ENCODE peak calls at places on chromosomes 4 and X, in seven cellular contexts. One of them, this sample, is unnamed.
A peak's percentile ranks its signal among the peaks of the same experiment; 100 is the strongest.

GRCh38 chr4:769511-769910 is 56.4 kb downstream of the CPLX1 start:
- DNase-seq in tibial artery: no peak
- DNase-seq in IMR-90: no peak
- DNase-seq in AG04450: no peak
- DNase-seq in H9: no peak
- DNase-seq in BE2C: no peak
- DNase-seq in pancreas: peak; percentile 44
- DNase-seq in this sample: no peak

GRCh38 chrX:110914281-110914680 is 118.7 kb upstream of the CHRDL1 start:
- DNase-seq in H9: no peak
- DNase-seq in BE2C: no peak
- DNase-seq in AG04450: no peak
- DNase-seq in IMR-90: no peak
- DNase-seq in pancreas: no peak
- DNase-seq in tibial artery: no peak
- DNase-seq in this sample: no peak

GRCh38 chr4:151689211-151689991 is 71.4 kb downstream of the GATB start:
- DNase-seq in BE2C: no peak
- DNase-seq in IMR-90: no peak
- DNase-seq in pancreas: no peak
- DNase-seq in tibial artery: no peak
- DNase-seq in H9: no peak
- DNase-seq in AG04450: no peak
- DNase-seq in this sample: no peak

GRCh38 chr4:79201976-79202375 is 123.9 kb downstream of the NAA11 start:
- DNase-seq in H9: no peak
- DNase-seq in AG04450: no peak
- DNase-seq in pancreas: no peak
- DNase-seq in tibial artery: no peak
- DNase-seq in IMR-90: no peak
- DNase-seq in BE2C: no peak
- DNase-seq in this sample: no peak

GRCh38 chrX:111868726-111869638 is 7.0 kb upstream of the TRPC5OS start:
- DNase-seq in tibial artery: no peak
- DNase-seq in IMR-90: peak; percentile 13
- DNase-seq in pancreas: no peak
- DNase-seq in H9: no peak
- DNase-seq in AG04450: no peak
- DNase-seq in BE2C: no peak
- DNase-seq in this sample: no peak

GRCh38 chr4:56976878-56977320 is 507 bp downstream of the NOA1 start:
- DNase-seq in IMR-90: no peak
- DNase-seq in tibial artery: peak; percentile 72
- DNase-seq in AG04450: no peak
- DNase-seq in BE2C: peak; percentile 48
- DNase-seq in pancreas: peak; percentile 85
- DNase-seq in H9: peak; percentile 73
- DNase-seq in this sample: peak; percentile 48

GRCh38 chrX:101078716-101079115 is at the start of gene TMEM35A:
- DNase-seq in pancreas: no peak
- DNase-seq in tibial artery: no peak
- DNase-seq in IMR-90: peak; percentile 51
- DNase-seq in BE2C: no peak
- DNase-seq in AG04450: peak; percentile 7
- DNase-seq in H9: peak; percentile 46
- DNase-seq in this sample: no peak

GRCh38 chr4:22090655-22091350 is 142.2 kb upstream of the KCNIP4 start:
- DNase-seq in AG04450: no peak
- DNase-seq in H9: no peak
- DNase-seq in tibial artery: no peak
- DNase-seq in pancreas: no peak
- DNase-seq in BE2C: no peak
- DNase-seq in IMR-90: no peak
- DNase-seq in this sample: no peak

GRCh38 chr4:163679189-163679588 is 184.7 kb downstream of the TMA16 start:
- DNase-seq in BE2C: no peak
- DNase-seq in AG04450: no peak
- DNase-seq in pancreas: no peak
- DNase-seq in H9: no peak
- DNase-seq in tibial artery: no peak
- DNase-seq in IMR-90: peak; percentile 48
- DNase-seq in this sample: no peak

GRCh38 chr4:158814636-158815035 is 45.8 kb downstream of the FNIP2 start:
- DNase-seq in tibial artery: no peak
- DNase-seq in H9: no peak
- DNase-seq in AG04450: no peak
- DNase-seq in pancreas: no peak
- DNase-seq in BE2C: no peak
- DNase-seq in IMR-90: peak; percentile 67
- DNase-seq in this sample: no peak

GRCh38 chr4:77582716-77583115 is 22.9 kb upstream of the CXCL13 start:
- DNase-seq in H9: no peak
- DNase-seq in BE2C: no peak
- DNase-seq in IMR-90: no peak
- DNase-seq in tibial artery: no peak
- DNase-seq in AG04450: no peak
- DNase-seq in pancreas: no peak
- DNase-seq in this sample: no peak

GRCh38 chrX:69153060-69153730 is 12.1 kb downstream of the PJA1 start:
- DNase-seq in H9: peak; percentile 91
- DNase-seq in tibial artery: no peak
- DNase-seq in IMR-90: peak; percentile 34
- DNase-seq in AG04450: no peak
- DNase-seq in pancreas: no peak
- DNase-seq in BE2C: no peak
- DNase-seq in this sample: no peak

GRCh38 chr4:89400408-89401035 is 92.9 kb upstream of the GPRIN3 start:
- DNase-seq in tibial artery: no peak
- DNase-seq in pancreas: no peak
- DNase-seq in AG04450: no peak
- DNase-seq in BE2C: no peak
- DNase-seq in IMR-90: no peak
- DNase-seq in H9: no peak
- DNase-seq in this sample: no peak

GRCh38 chr4:159046683-159047082 is 56.2 kb upstream of the RAPGEF2 start:
- DNase-seq in AG04450: no peak
- DNase-seq in pancreas: no peak
- DNase-seq in H9: no peak
- DNase-seq in BE2C: no peak
- DNase-seq in tibial artery: no peak
- DNase-seq in IMR-90: no peak
- DNase-seq in this sample: no peak

GRCh38 chr4:87981505-87981904 is 6.0 kb downstream of the SPP1 start:
- DNase-seq in BE2C: no peak
- DNase-seq in IMR-90: no peak
- DNase-seq in H9: no peak
- DNase-seq in tibial artery: no peak
- DNase-seq in AG04450: no peak
- DNase-seq in pancreas: no peak
- DNase-seq in this sample: no peak

GRCh38 chr4:2763511-2763967 is 7.4 kb upstream of the TNIP2 start:
- DNase-seq in IMR-90: no peak
- DNase-seq in AG04450: no peak
- DNase-seq in H9: no peak
- DNase-seq in tibial artery: peak; percentile 70
- DNase-seq in pancreas: no peak
- DNase-seq in BE2C: no peak
- DNase-seq in this sample: no peak

GRCh38 chrX:39577976-39578962 is 519.5 kb downstream of the BCOR start:
- DNase-seq in H9: no peak
- DNase-seq in IMR-90: no peak
- DNase-seq in BE2C: no peak
- DNase-seq in pancreas: no peak
- DNase-seq in tibial artery: no peak
- DNase-seq in AG04450: no peak
- DNase-seq in this sample: no peak

GRCh38 chrX:153928846-153929245 is 2.8 kb upstream of the ARHGAP4 start:
- DNase-seq in tibial artery: no peak
- DNase-seq in pancreas: no peak
- DNase-seq in IMR-90: no peak
- DNase-seq in BE2C: no peak
- DNase-seq in H9: no peak
- DNase-seq in AG04450: no peak
- DNase-seq in this sample: no peak

GRCh38 chrX:40108959-40109287 is 11.2 kb upstream of the BCOR start:
- DNase-seq in IMR-90: peak; percentile 76
- DNase-seq in BE2C: peak; percentile 82
- DNase-seq in pancreas: peak; percentile 90
- DNase-seq in H9: peak; percentile 63
- DNase-seq in tibial artery: peak; percentile 92
- DNase-seq in AG04450: no peak
- DNase-seq in this sample: peak; percentile 47

GRCh38 chrX:39253551-39253950 is 452.3 kb downstream of the MID1IP1 start:
- DNase-seq in tibial artery: no peak
- DNase-seq in AG04450: no peak
- DNase-seq in BE2C: no peak
- DNase-seq in IMR-90: no peak
- DNase-seq in pancreas: no peak
- DNase-seq in H9: no peak
- DNase-seq in this sample: no peak

GRCh38 chr4:80713409-80713808 is 317.1 kb upstream of the BMP3 start:
- DNase-seq in tibial artery: no peak
- DNase-seq in AG04450: no peak
- DNase-seq in H9: no peak
- DNase-seq in pancreas: no peak
- DNase-seq in IMR-90: no peak
- DNase-seq in BE2C: no peak
- DNase-seq in this sample: no peak

DNA sequence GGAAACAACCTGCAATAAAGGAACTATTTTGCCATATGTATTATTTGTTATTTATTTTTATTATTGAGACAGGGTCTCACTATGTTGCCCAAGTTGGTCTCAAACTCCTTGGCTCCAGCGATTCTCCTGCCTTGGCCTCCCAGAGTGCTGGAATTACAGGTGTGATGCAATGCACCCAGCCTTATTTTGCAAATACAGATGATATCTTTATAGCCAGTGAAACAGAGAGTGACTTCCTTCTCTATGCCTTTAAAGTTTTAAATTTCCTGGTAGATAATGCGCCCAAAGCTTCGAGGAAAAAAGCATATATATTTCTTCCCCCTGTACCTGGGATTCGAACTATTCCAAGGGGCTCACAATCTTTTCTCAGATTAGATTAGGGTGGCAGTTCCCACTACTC is 601.1 kb upstream of the HTR2C start:
- DNase-seq in BE2C: no peak
- DNase-seq in tibial artery: no peak
- DNase-seq in H9: no peak
- DNase-seq in AG04450: no peak
- DNase-seq in pancreas: no peak
- DNase-seq in IMR-90: no peak
- DNase-seq in this sample: no peak
- H3K27me3 ChIP-seq in BE2C: no peaks in the 10 kb centered on the region
- H3K27me3 ChIP-seq in tibial artery: no peaks in the 10 kb centered on the region
- H3K27me3 ChIP-seq in H9: no peaks in the 10 kb centered on the region
- H3K27me3 ChIP-seq in AG04450: no peaks in the 10 kb centered on the region
- H3K27me3 ChIP-seq in pancreas: no peaks in the 10 kb centered on the region
- H3K27me3 ChIP-seq in IMR-90: peaks cover 2% of the 10 kb centered on the region
- H3K27me3 ChIP-seq in this sample: no peaks in the 10 kb centered on the region

GRCh38 chr4:132614682-132615081 is 534.4 kb upstream of the PCDH10 start:
- DNase-seq in pancreas: no peak
- DNase-seq in BE2C: no peak
- DNase-seq in tibial artery: no peak
- DNase-seq in IMR-90: peak; percentile 5
- DNase-seq in AG04450: no peak
- DNase-seq in H9: no peak
- DNase-seq in this sample: no peak
- TF ChIP-seq CTCF in pancreas: peak; percentile 6
- TF ChIP-seq CTCF in BE2C: peak; percentile 37
- TF ChIP-seq CTCF in tibial artery: no peak
- TF ChIP-seq CTCF in IMR-90: peak; percentile 42
- TF ChIP-seq CTCF in AG04450: peak; percentile 53
- TF ChIP-seq CTCF in H9: peak; percentile 69
- TF ChIP-seq CTCF in this sample: no peak

GRCh38 chr4:11954093-11954492 is 525.4 kb upstream of the HS3ST1 start:
- DNase-seq in H9: no peak
- DNase-seq in AG04450: no peak
- DNase-seq in BE2C: no peak
- DNase-seq in IMR-90: no peak
- DNase-seq in pancreas: no peak
- DNase-seq in tibial artery: no peak
- DNase-seq in this sample: no peak

DNA sequence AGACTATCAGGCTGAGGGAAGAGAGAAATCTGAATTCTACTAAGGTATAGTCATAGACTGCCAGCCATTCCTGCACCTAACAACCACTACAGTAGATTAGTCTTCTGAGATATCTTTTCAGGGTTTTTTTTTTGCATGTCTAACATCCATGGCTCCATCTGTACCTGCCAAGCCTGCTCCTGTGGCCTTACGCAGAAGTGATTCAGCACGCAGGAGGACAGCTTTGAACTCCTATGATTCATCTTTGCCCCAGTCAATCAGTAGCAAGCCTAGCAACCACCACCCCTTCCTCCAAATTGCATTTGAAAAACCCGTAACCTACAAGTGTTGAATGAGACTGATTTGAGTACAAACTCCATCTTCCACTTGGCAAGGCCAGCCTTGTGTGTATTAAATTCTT is 520.7 kb upstream of the HS3ST1 start:
- DNase-seq in pancreas: no peak
- DNase-seq in BE2C: no peak
- DNase-seq in AG04450: no peak
- DNase-seq in IMR-90: no peak
- DNase-seq in H9: no peak
- DNase-seq in tibial artery: no peak
- DNase-seq in this sample: no peak
- H3K9me3 ChIP-seq in pancreas: no peaks in the 10 kb centered on the region
- H3K9me3 ChIP-seq in BE2C: no peaks in the 10 kb centered on the region
- H3K9me3 ChIP-seq in AG04450: peaks cover 5% of the 10 kb centered on the region
- H3K9me3 ChIP-seq in IMR-90: peaks cover 10% of the 10 kb centered on the region
- H3K9me3 ChIP-seq in H9: no peaks in the 10 kb centered on the region
- H3K9me3 ChIP-seq in tibial artery: no peaks in the 10 kb centered on the region
- H3K9me3 ChIP-seq in this sample: no peaks in the 10 kb centered on the region

GRCh38 chr4:174209296-174209695 is 74.2 kb downstream of the FBXO8 start:
- DNase-seq in tibial artery: no peak
- DNase-seq in AG04450: no peak
- DNase-seq in BE2C: no peak
- DNase-seq in H9: no peak
- DNase-seq in IMR-90: peak; percentile 1
- DNase-seq in pancreas: no peak
- DNase-seq in this sample: no peak
- H3K27me3 ChIP-seq in tibial artery: peaks cover 2% of the 10 kb centered on the region
- H3K27me3 ChIP-seq in AG04450: peaks cover 16% of the 10 kb centered on the region
- H3K27me3 ChIP-seq in BE2C: no peaks in the 10 kb centered on the region
- H3K27me3 ChIP-seq in H9: peaks cover 36% of the 10 kb centered on the region
- H3K27me3 ChIP-seq in IMR-90: peaks cover 28% of the 10 kb centered on the region
- H3K27me3 ChIP-seq in pancreas: no peaks in the 10 kb centered on the region
- H3K27me3 ChIP-seq in this sample: peaks cover 63% of the 10 kb centered on the region

DNA sequence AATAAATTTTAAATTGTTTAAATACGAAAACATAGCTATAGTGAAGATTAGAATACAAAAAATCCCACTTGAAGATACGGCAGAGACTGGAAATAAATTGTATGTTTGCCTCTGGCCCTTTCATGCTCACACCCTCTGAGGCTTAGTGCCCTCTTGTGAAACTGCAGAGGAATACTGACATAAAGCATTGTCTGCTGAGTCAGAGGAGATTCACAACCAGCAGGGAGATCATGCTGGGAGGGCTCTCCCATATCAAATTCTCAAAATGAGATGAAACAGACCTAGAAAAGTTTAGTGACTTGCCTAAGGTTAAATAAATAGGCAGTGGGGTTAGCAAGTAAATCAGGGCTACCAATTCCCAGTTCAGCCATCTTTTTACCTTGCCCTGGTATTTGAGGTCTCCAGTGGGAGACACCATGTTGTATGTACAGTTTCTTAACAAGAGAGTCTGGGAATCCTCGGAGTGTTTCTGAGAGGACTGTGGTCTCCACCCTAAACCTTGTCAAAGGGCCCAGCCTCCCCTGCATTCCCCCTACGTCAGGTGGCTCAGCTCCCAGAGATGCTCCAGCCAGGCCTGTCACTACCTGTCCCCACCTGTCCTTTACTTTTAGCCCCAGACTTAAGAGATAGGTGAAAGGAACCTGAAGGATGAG is 581.4 kb upstream of the DIPK2B start:
- DNase-seq in IMR-90: peak; percentile 84
- DNase-seq in pancreas: no peak
- DNase-seq in AG04450: peak; percentile 39
- DNase-seq in tibial artery: no peak
- DNase-seq in BE2C: no peak
- DNase-seq in H9: no peak
- DNase-seq in this sample: no peak
- TF ChIP-seq CTCF in IMR-90: peak; percentile 40
- TF ChIP-seq CTCF in pancreas: no peak
- TF ChIP-seq CTCF in AG04450: peak; percentile 30
- TF ChIP-seq CTCF in tibial artery: peak; percentile 7
- TF ChIP-seq CTCF in BE2C: no peak
- TF ChIP-seq CTCF in H9: peak; percentile 20
- TF ChIP-seq CTCF in this sample: no peak

This sample was measured in CD4-positive, alpha-beta T cell.